ENCODE peak calls at places on chromosomes 4 and X, in six cellular contexts. One of them, this sample, is unnamed.

GRCh38 chrX:153477039-153477438 is 6.7 kb upstream of the HAUS7 start:
- DNase-seq in WTC11: no peak
- DNase-seq in CD8-positive, alpha-beta T cell: no peak
- DNase-seq in GM03348: peak
- DNase-seq in activated CD4-positive, alpha-beta T cell treated with anti-CD3 and anti-CD28 coated beads, Interleukin-2, amount 50 U/mL, for 24 hours: no peak
- DNase-seq in T-helper 9 cell: no peak
- DNase-seq in this sample: no peak

GRCh38 chrX:132489256-132490085 is 633 bp upstream of the MBNL3 start:
- DNase-seq in WTC11: peak
- DNase-seq in CD8-positive, alpha-beta T cell: peak
- DNase-seq in GM03348: peak
- DNase-seq in activated CD4-positive, alpha-beta T cell treated with anti-CD3 and anti-CD28 coated beads, Interleukin-2, amount 50 U/mL, for 24 hours: peak
- DNase-seq in T-helper 9 cell: peak
- DNase-seq in this sample: no peak

GRCh38 chrX:111503594-111503993 is 7.9 kb upstream of the SERTM2 start:
- DNase-seq in WTC11: no peak
- DNase-seq in CD8-positive, alpha-beta T cell: no peak
- DNase-seq in GM03348: no peak
- DNase-seq in activated CD4-positive, alpha-beta T cell treated with anti-CD3 and anti-CD28 coated beads, Interleukin-2, amount 50 U/mL, for 24 hours: no peak
- DNase-seq in T-helper 9 cell: no peak
- DNase-seq in this sample: no peak

GRCh38 chrX:38654302-38654701 is 93.0 kb downstream of the TSPAN7 start:
- DNase-seq in WTC11: no peak
- DNase-seq in CD8-positive, alpha-beta T cell: no peak
- DNase-seq in GM03348: peak
- DNase-seq in activated CD4-positive, alpha-beta T cell treated with anti-CD3 and anti-CD28 coated beads, Interleukin-2, amount 50 U/mL, for 24 hours: no peak
- DNase-seq in T-helper 9 cell: no peak
- DNase-seq in this sample: peak

GRCh38 chr4:6425336-6425735 is 47.1 kb downstream of the PPP2R2C start:
- DNase-seq in WTC11: no peak
- DNase-seq in CD8-positive, alpha-beta T cell: no peak
- DNase-seq in GM03348: no peak
- DNase-seq in activated CD4-positive, alpha-beta T cell treated with anti-CD3 and anti-CD28 coated beads, Interleukin-2, amount 50 U/mL, for 24 hours: no peak
- DNase-seq in T-helper 9 cell: no peak
- DNase-seq in this sample: no peak

GRCh38 chr4:124455671-124456070 is 256.9 kb downstream of the ANKRD50 start:
- DNase-seq in WTC11: no peak
- DNase-seq in CD8-positive, alpha-beta T cell: no peak
- DNase-seq in GM03348: no peak
- DNase-seq in activated CD4-positive, alpha-beta T cell treated with anti-CD3 and anti-CD28 coated beads, Interleukin-2, amount 50 U/mL, for 24 hours: no peak
- DNase-seq in T-helper 9 cell: no peak
- DNase-seq in this sample: no peak

GRCh38 chr4:24971192-24971591 is 58.4 kb upstream of the CCDC149 start:
- DNase-seq in WTC11: no peak
- DNase-seq in CD8-positive, alpha-beta T cell: no peak
- DNase-seq in GM03348: no peak
- DNase-seq in activated CD4-positive, alpha-beta T cell treated with anti-CD3 and anti-CD28 coated beads, Interleukin-2, amount 50 U/mL, for 24 hours: no peak
- DNase-seq in T-helper 9 cell: no peak
- DNase-seq in this sample: no peak

GRCh38 chr4:54165438-54165837 is 63.7 kb upstream of the PDGFRA start:
- DNase-seq in WTC11: no peak
- DNase-seq in CD8-positive, alpha-beta T cell: no peak
- DNase-seq in GM03348: peak
- DNase-seq in activated CD4-positive, alpha-beta T cell treated with anti-CD3 and anti-CD28 coated beads, Interleukin-2, amount 50 U/mL, for 24 hours: no peak
- DNase-seq in T-helper 9 cell: no peak
- DNase-seq in this sample: no peak

GRCh38 chrX:86148024-86148511 is at the start of gene DACH2:
- DNase-seq in WTC11: peak
- DNase-seq in CD8-positive, alpha-beta T cell: peak
- DNase-seq in GM03348: peak
- DNase-seq in activated CD4-positive, alpha-beta T cell treated with anti-CD3 and anti-CD28 coated beads, Interleukin-2, amount 50 U/mL, for 24 hours: peak
- DNase-seq in T-helper 9 cell: peak
- DNase-seq in this sample: peak

GRCh38 chr4:152265149-152265621 is 270.7 kb downstream of the FBXW7 start:
- DNase-seq in WTC11: no peak
- DNase-seq in CD8-positive, alpha-beta T cell: no peak
- DNase-seq in GM03348: no peak
- DNase-seq in activated CD4-positive, alpha-beta T cell treated with anti-CD3 and anti-CD28 coated beads, Interleukin-2, amount 50 U/mL, for 24 hours: no peak
- DNase-seq in T-helper 9 cell: no peak
- DNase-seq in this sample: no peak

GRCh38 chrX:74383611-74384010 is 37.7 kb upstream of the SLC16A2 start:
- DNase-seq in WTC11: peak
- DNase-seq in CD8-positive, alpha-beta T cell: no peak
- DNase-seq in GM03348: peak
- DNase-seq in activated CD4-positive, alpha-beta T cell treated with anti-CD3 and anti-CD28 coated beads, Interleukin-2, amount 50 U/mL, for 24 hours: no peak
- DNase-seq in T-helper 9 cell: no peak
- DNase-seq in this sample: peak